ENCODE peak calls at places on chromosome 11, in five cellular contexts. One of them, this sample, is unnamed. For H3K4me1, the result is how much of the 10 kb centered on the place peaks cover.

GRCh38 chr11:393219-394033 is 583 bp upstream of the PKP3 start:
- DNase-seq in CD8-positive, alpha-beta memory T cell: no peak
- DNase-seq in body of pancreas: no peak
- DNase-seq in right atrium auricular region: no peak
- DNase-seq in vagina: no peak
- DNase-seq in this sample: no peak

GRCh38 chr11:17927643-17928343 is 85.1 kb downstream of the SERGEF start:
- DNase-seq in body of pancreas: no peak
- DNase-seq in right atrium auricular region: no peak
- DNase-seq in vagina: no peak
- DNase-seq in CD8-positive, alpha-beta memory T cell: no peak
- DNase-seq in this sample: no peak

GRCh38 chr11:16807306-16807705 is 68.9 kb downstream of the C11orf58 start:
- DNase-seq in CD8-positive, alpha-beta memory T cell: no peak
- DNase-seq in right atrium auricular region: no peak
- DNase-seq in body of pancreas: no peak
- DNase-seq in vagina: no peak
- DNase-seq in this sample: no peak

GRCh38 chr11:109123811-109124787 is 297.9 kb upstream of the C11orf87 start:
- DNase-seq in right atrium auricular region: no peak
- DNase-seq in CD8-positive, alpha-beta memory T cell: no peak
- DNase-seq in body of pancreas: peak
- DNase-seq in vagina: no peak
- DNase-seq in this sample: peak

GRCh38 chr11:119359365-119360229 is 13.1 kb upstream of the MFRP start:
- DNase-seq in CD8-positive, alpha-beta memory T cell: no peak
- DNase-seq in vagina: no peak
- DNase-seq in right atrium auricular region: no peak
- DNase-seq in body of pancreas: no peak
- DNase-seq in this sample: peak

GRCh38 chr11:100632970-100633452 is 54.1 kb upstream of the ARHGAP42 start:
- DNase-seq in vagina: no peak
- DNase-seq in right atrium auricular region: peak
- DNase-seq in CD8-positive, alpha-beta memory T cell: no peak
- DNase-seq in body of pancreas: peak
- DNase-seq in this sample: no peak

GRCh38 chr11:128525411-128526243 is 61.7 kb downstream of the ETS1 start:
- DNase-seq in vagina: no peak
- DNase-seq in CD8-positive, alpha-beta memory T cell: peak
- DNase-seq in body of pancreas: no peak
- DNase-seq in right atrium auricular region: no peak
- DNase-seq in this sample: no peak

GRCh38 chr11:45543808-45544422 is 121.5 kb downstream of the CHST1 start:
- DNase-seq in body of pancreas: no peak
- DNase-seq in CD8-positive, alpha-beta memory T cell: no peak
- DNase-seq in right atrium auricular region: no peak
- DNase-seq in vagina: no peak
- DNase-seq in this sample: no peak

GRCh38 chr11:110797453-110797852 is 85.2 kb upstream of the ARHGAP20 start:
- DNase-seq in body of pancreas: no peak
- DNase-seq in right atrium auricular region: no peak
- DNase-seq in CD8-positive, alpha-beta memory T cell: no peak
- DNase-seq in vagina: no peak
- DNase-seq in this sample: peak

GRCh38 chr11:22536036-22536435 is 89.6 kb downstream of the FANCF start:
- DNase-seq in vagina: no peak
- DNase-seq in body of pancreas: no peak
- DNase-seq in right atrium auricular region: no peak
- DNase-seq in CD8-positive, alpha-beta memory T cell: no peak
- DNase-seq in this sample: no peak

GRCh38 chr11:128902515-128903066 is 11.4 kb downstream of the KCNJ5 start:
- DNase-seq in vagina: no peak
- DNase-seq in CD8-positive, alpha-beta memory T cell: no peak
- DNase-seq in body of pancreas: no peak
- DNase-seq in right atrium auricular region: no peak
- DNase-seq in this sample: peak

GRCh38 chr11:86548278-86548917 is 124.0 kb downstream of the ME3 start:
- DNase-seq in body of pancreas: no peak
- DNase-seq in right atrium auricular region: no peak
- DNase-seq in vagina: no peak
- DNase-seq in CD8-positive, alpha-beta memory T cell: no peak
- DNase-seq in this sample: no peak

GRCh38 chr11:121535122-121535796 is 82.5 kb upstream of the SORL1-AS1 start:
- DNase-seq in body of pancreas: no peak
- DNase-seq in vagina: no peak
- DNase-seq in right atrium auricular region: no peak
- DNase-seq in CD8-positive, alpha-beta memory T cell: no peak
- DNase-seq in this sample: no peak

GRCh38 chr11:65488273-65489058 is 10.4 kb upstream of the MALAT1 start:
- DNase-seq in vagina: no peak
- DNase-seq in body of pancreas: peak
- DNase-seq in right atrium auricular region: no peak
- DNase-seq in CD8-positive, alpha-beta memory T cell: no peak
- DNase-seq in this sample: peak
- H3K4me3 ChIP-seq in vagina: peak
- H3K4me3 ChIP-seq in body of pancreas: no peak
- H3K4me3 ChIP-seq in right atrium auricular region: peak
- H3K4me3 ChIP-seq in CD8-positive, alpha-beta memory T cell: no peak
- H3K4me3 ChIP-seq in this sample: no peak

DNA sequence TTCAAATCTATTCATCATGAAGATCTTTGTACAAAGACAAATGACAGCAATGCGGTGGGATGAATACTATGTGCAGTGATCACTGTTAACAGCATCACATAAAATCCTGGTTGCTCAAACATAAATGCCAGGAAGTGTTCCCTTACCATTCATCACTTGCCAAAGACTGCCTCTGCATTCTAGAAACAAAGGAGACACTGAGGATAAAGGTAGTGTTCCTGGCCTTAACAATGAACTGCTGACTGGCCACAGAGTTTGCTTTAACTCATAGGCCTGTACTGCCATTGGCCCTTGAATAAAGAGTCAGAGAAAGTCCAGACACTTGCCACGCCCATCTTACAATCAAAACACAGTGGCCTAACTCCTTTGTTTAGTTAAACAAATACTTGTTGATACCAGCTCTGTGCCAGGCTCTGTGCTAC is 29.5 kb downstream of the C2CD3 start:
- DNase-seq in CD8-positive, alpha-beta memory T cell: no peak
- DNase-seq in vagina: no peak
- DNase-seq in body of pancreas: no peak
- DNase-seq in right atrium auricular region: no peak
- DNase-seq in this sample: no peak
- H3K4me1 ChIP-seq in CD8-positive, alpha-beta memory T cell: under half
- H3K4me1 ChIP-seq in vagina: under half
- H3K4me1 ChIP-seq in body of pancreas: under half
- H3K4me1 ChIP-seq in right atrium auricular region: under half
- H3K4me1 ChIP-seq in this sample: under half

DNA sequence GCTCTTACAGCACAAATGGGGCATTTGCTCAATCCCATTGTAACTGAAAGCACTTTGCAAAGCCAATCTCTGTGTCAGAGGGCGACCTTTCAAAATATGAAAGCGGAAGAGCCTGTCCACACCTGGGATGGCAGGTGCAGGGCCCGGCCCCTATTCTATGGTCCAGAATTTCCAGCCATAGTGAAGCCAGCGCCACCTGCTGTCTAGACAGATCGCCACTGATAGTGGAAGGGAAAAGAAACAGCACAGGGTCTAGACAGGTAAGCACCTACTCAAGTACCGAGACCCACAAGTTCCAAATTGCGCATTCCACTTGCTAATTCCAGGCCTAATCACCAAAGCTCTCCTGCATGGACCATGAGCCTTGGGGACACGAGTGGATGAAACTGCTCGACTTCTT is 141.4 kb downstream of the NTM start:
- DNase-seq in CD8-positive, alpha-beta memory T cell: no peak
- DNase-seq in vagina: no peak
- DNase-seq in body of pancreas: peak
- DNase-seq in right atrium auricular region: no peak
- DNase-seq in this sample: no peak
- H3K4me3 ChIP-seq in CD8-positive, alpha-beta memory T cell: no peak
- H3K4me3 ChIP-seq in vagina: no peak
- H3K4me3 ChIP-seq in body of pancreas: no peak
- H3K4me3 ChIP-seq in right atrium auricular region: no peak
- H3K4me3 ChIP-seq in this sample: no peak

GRCh38 chr11:1846453-1846932 is 6.4 kb upstream of the LSP1 start:
- DNase-seq in body of pancreas: no peak
- DNase-seq in CD8-positive, alpha-beta memory T cell: no peak
- DNase-seq in right atrium auricular region: no peak
- DNase-seq in vagina: no peak
- DNase-seq in this sample: no peak
- H3K4me1 ChIP-seq in body of pancreas: half or more
- H3K4me1 ChIP-seq in CD8-positive, alpha-beta memory T cell: half or more
- H3K4me1 ChIP-seq in right atrium auricular region: under half
- H3K4me1 ChIP-seq in vagina: under half
- H3K4me1 ChIP-seq in this sample: under half

GRCh38 chr11:117816846-117817212 is 7.7 kb downstream of the FXYD2 start:
- DNase-seq in vagina: no peak
- DNase-seq in body of pancreas: peak
- DNase-seq in right atrium auricular region: no peak
- DNase-seq in CD8-positive, alpha-beta memory T cell: no peak
- DNase-seq in this sample: peak
- H3K4me3 ChIP-seq in vagina: no peak
- H3K4me3 ChIP-seq in body of pancreas: no peak
- H3K4me3 ChIP-seq in right atrium auricular region: peak
- H3K4me3 ChIP-seq in CD8-positive, alpha-beta memory T cell: no peak
- H3K4me3 ChIP-seq in this sample: no peak

GRCh38 chr11:68545796-68546195 is 85.2 kb downstream of the PPP6R3 start:
- DNase-seq in vagina: no peak
- DNase-seq in CD8-positive, alpha-beta memory T cell: no peak
- DNase-seq in right atrium auricular region: no peak
- DNase-seq in body of pancreas: peak
- DNase-seq in this sample: no peak
- H3K4me1 ChIP-seq in vagina: half or more
- H3K4me1 ChIP-seq in CD8-positive, alpha-beta memory T cell: under half
- H3K4me1 ChIP-seq in right atrium auricular region: half or more
- H3K4me1 ChIP-seq in body of pancreas: under half
- H3K4me1 ChIP-seq in this sample: under half

This sample was measured in aorta.